ENCODE peak calls at places on chromosomes 4 and X, in ten cellular contexts. C, H, R, Z, Y, W, J, U, I and P are unnamed samples.

GRCh38 chrX:45515262-45516215 is 314.9 kb upstream of the DIPK2B start:
- DNase-seq in R (peak; percentile 1), H (peak; percentile 9), U (no peak), Y (peak; percentile 49), I (no peak), Z (peak; percentile 26), W (peak; percentile 78), J (peak; percentile 63), C (peak; percentile 55), P (peak; percentile 84)

GRCh38 chr4:186702940-186703339 is 20.7 kb downstream of the FAT1 start:
- DNase-seq in J (no peak), Y (no peak), U (no peak), W (no peak), Z (no peak), C (no peak), H (no peak), I (no peak), R (no peak), P (no peak)

GRCh38 chrX:131572372-131573014 is 28.6 kb downstream of the OR13H1 start:
- DNase-seq in Y (no peak), H (no peak), W (no peak), I (no peak), J (no peak), C (no peak), U (no peak), R (no peak), Z (no peak), P (peak; percentile 56)

GRCh38 chr4:87975466-87975865 is at the start of gene SPP1:
- DNase-seq in W (no peak), Y (peak; percentile 74), U (no peak), H (no peak), R (peak; percentile 3), C (no peak), I (no peak), Z (peak; percentile 4), J (peak; percentile 22), P (peak; percentile 37)

GRCh38 chrX:70402721-70403120 is 20.4 kb upstream of the GDPD2 start:
- DNase-seq in C (no peak), H (no peak), U (no peak), Y (no peak), I (no peak), Z (no peak), W (no peak), J (no peak), R (no peak), P (no peak)

GRCh38 chrX:100207331-100208024 is 202.6 kb downstream of the PCDH19 start:
- DNase-seq in W (no peak), J (no peak), Z (no peak), C (no peak), I (no peak), R (no peak), Y (no peak), U (no peak), H (no peak), P (no peak)

GRCh38 chr4:123505457-123506310 is 109.1 kb downstream of the SPRY1 start:
- DNase-seq in Y (peak; percentile 90), H (no peak), J (peak; percentile 55), U (peak; percentile 3), R (no peak), W (no peak), I (no peak), Z (peak; percentile 2), C (no peak), P (peak; percentile 76)

GRCh38 chrX:9627827-9628406 is 137.7 kb downstream of the GPR143 start:
- DNase-seq in U (no peak), W (no peak), Y (no peak), R (no peak), J (peak; percentile 21), H (no peak), C (no peak), I (no peak), Z (no peak), P (no peak)

GRCh38 chrX:107454302-107454701 is 4.8 kb downstream of the FRMPD3 start:
- DNase-seq in U (peak; percentile 31), H (no peak), J (no peak), Z (no peak), I (no peak), W (no peak), C (no peak), R (no peak), Y (no peak), P (peak; percentile 17)

GRCh38 chr4:114734581-114734980 is 136.0 kb downstream of the UGT8 start:
- DNase-seq in Z (no peak), J (no peak), R (no peak), U (no peak), C (peak; percentile 5), I (no peak), Y (no peak), W (no peak), H (no peak), P (peak; percentile 5)

GRCh38 chr4:60588556-60588955 is 611.6 kb upstream of the ADGRL3 start:
- DNase-seq in I (no peak), J (no peak), Y (no peak), U (no peak), H (no peak), Z (no peak), W (no peak), C (no peak), R (no peak), P (no peak)

GRCh38 chr4:122221322-122221721 is 69.2 kb downstream of the BLTP1 start:
- DNase-seq in U (no peak), I (no peak), H (no peak), J (no peak), R (no peak), C (no peak), W (no peak), Y (no peak), Z (no peak), P (no peak)

GRCh38 chr4:140595065-140595464 is 26.3 kb upstream of the UCP1 start:
- DNase-seq in U (no peak), H (no peak), I (no peak), Z (no peak), Y (peak; percentile 23), R (no peak), W (no peak), C (no peak), J (peak; percentile 27), P (no peak)

GRCh38 chrX:48196745-48197213 is at the start of gene SSX5:
- DNase-seq in Z (no peak), H (no peak), I (no peak), W (no peak), J (no peak), R (no peak), U (no peak), Y (no peak), C (no peak), P (no peak)

GRCh38 chr4:159446266-159446976 is 343.5 kb downstream of the RAPGEF2 start:
- DNase-seq in Y (peak; percentile 69), U (no peak), R (peak; percentile 10), I (no peak), Z (no peak), W (peak; percentile 54), J (peak; percentile 78), H (no peak), C (no peak), P (peak; percentile 80)

GRCh38 chr4:187995322-187996207 is at the start of gene ZFP42:
- DNase-seq in U (no peak), I (no peak), Y (peak; percentile 69), Z (no peak), C (no peak), H (no peak), J (no peak), W (no peak), R (no peak), P (no peak)

GRCh38 chr4:54228064-54228527 is 997 bp upstream of the PDGFRA start:
- DNase-seq in Z (no peak), R (no peak), W (no peak), H (no peak), U (no peak), C (no peak), I (no peak), Y (peak; percentile 92), J (peak; percentile 83), P (peak; percentile 82)

GRCh38 chr4:6929735-6930464 is 20.3 kb downstream of the TBC1D14 start:
- DNase-seq in Y (peak; percentile 55), Z (no peak), R (no peak), C (no peak), W (no peak), J (no peak), H (no peak), I (no peak), U (no peak), P (no peak)

GRCh38 chr4:4461850-4462249 is 74.9 kb downstream of the NSG1 start:
- DNase-seq in I (peak; percentile 2), J (no peak), W (no peak), R (no peak), H (peak; percentile 41), Z (no peak), Y (no peak), U (peak; percentile 64), C (no peak), P (no peak)

GRCh38 chr4:132642196-132642817 is 506.8 kb upstream of the PCDH10 start:
- DNase-seq in I (no peak), R (no peak), U (no peak), C (peak; percentile 20), J (peak; percentile 7), Z (no peak), H (no peak), W (peak; percentile 8), Y (peak; percentile 76), P (peak; percentile 61)

GRCh38 chrX:35625714-35626113 is 172.4 kb upstream of the MAGEB16 start:
- DNase-seq in R (no peak), I (no peak), Z (no peak), U (no peak), W (no peak), H (no peak), C (no peak), J (no peak), Y (no peak), P (no peak)

GRCh38 chr4:12595986-12596385 is 888.2 kb downstream of the RAB28 start:
- DNase-seq in C (no peak), U (no peak), R (no peak), Z (no peak), W (no peak), I (no peak), H (no peak), J (no peak), Y (no peak), P (no peak)

GRCh38 chrX:154310991-154311541 is 15.5 kb downstream of the TKTL1 start:
- DNase-seq in U (no peak), R (no peak), I (no peak), W (no peak), Z (no peak), C (no peak), H (no peak), J (no peak), Y (no peak), P (no peak)

GRCh38 chrX:46251755-46252154 is 293.5 kb downstream of the ZNF674 start:
- DNase-seq in W (peak; percentile 30), H (no peak), C (no peak), U (no peak), I (no peak), Z (no peak), R (no peak), J (no peak), Y (no peak), P (peak; percentile 42)

GRCh38 chr4:77022581-77023133 is 53.1 kb downstream of the CCNI start:
- DNase-seq in C (peak; percentile 56), R (no peak), I (no peak), Z (no peak), J (peak; percentile 78), Y (peak; percentile 80), H (no peak), W (peak; percentile 58), U (no peak), P (peak; percentile 85)

GRCh38 chrX:78831523-78831922 is 84.0 kb downstream of the LPAR4 start:
- DNase-seq in Z (no peak), H (no peak), R (no peak), Y (no peak), J (no peak), U (no peak), W (no peak), I (no peak), C (no peak), P (no peak)

GRCh38 chr4:52573551-52573950 is 85.5 kb downstream of the USP46 start:
- DNase-seq in W (no peak), I (no peak), U (no peak), H (no peak), Z (no peak), C (no peak), J (no peak), Y (no peak), R (no peak), P (no peak)

GRCh38 chrX:45621356-45622041 is 420.8 kb upstream of the DIPK2B start:
- DNase-seq in R (no peak), Z (no peak), J (peak; percentile 30), H (no peak), C (peak; percentile 44), I (no peak), W (no peak), Y (no peak), U (no peak), P (peak; percentile 77)